ENCODE peak calls at places on chromosome 11, in four cellular contexts. G is lung, Q is dorsolateral prefrontal cortex, H is left ventricle myocardium inferior. E is an unnamed sample.

GRCh38 chr11:114219559-114220349 is 76.4 kb upstream of the NNMT start:
- DNase-seq in Q (no peak), H (no peak), G (peak; percentile 31), E (no peak)

GRCh38 chr11:74220376-74220775 is 49.3 kb downstream of the PPME1 start:
- DNase-seq in Q (no peak), H (no peak), G (no peak), E (no peak)

GRCh38 chr11:19352072-19352735 is 111.5 kb upstream of the E2F8 start:
- DNase-seq in H (no peak), Q (no peak), G (no peak), E (no peak)

GRCh38 chr11:73242291-73243092 is 24.4 kb downstream of the P2RY2 start:
- DNase-seq in G (peak; percentile 72), Q (peak; percentile 47), H (peak; percentile 74), E (peak; percentile 77)

GRCh38 chr11:106160494-106160893 is 83.0 kb downstream of the AASDHPPT start:
- DNase-seq in H (no peak), Q (no peak), G (no peak), E (no peak)

GRCh38 chr11:47961383-47961782 is 19.0 kb upstream of the PTPRJ start:
- DNase-seq in Q (no peak), H (no peak), G (no peak), E (peak; percentile 7)

GRCh38 chr11:12784445-12784844 is 110.2 kb downstream of the TEAD1 start:
- DNase-seq in Q (no peak), G (no peak), H (no peak), E (no peak)

GRCh38 chr11:67646535-67647336 is 3.8 kb downstream of the ACY3 start:
- DNase-seq in H (no peak), Q (no peak), G (no peak), E (no peak)

GRCh38 chr11:60118333-60118732 is 29.9 kb downstream of the MS4A2 start:
- DNase-seq in G (no peak), H (no peak), Q (no peak), E (no peak)
- TF ChIP-seq CTCF in G (no peak), H (no peak), Q (no peak), E (no peak)

GRCh38 chr11:64489831-64490441 is 101.1 kb upstream of the SLC22A12 start:
- DNase-seq in Q (peak; percentile 85), H (peak; percentile 25), G (peak; percentile 33), E (peak; percentile 64)

GRCh38 chr11:64490562-64491216 is 100.3 kb upstream of the SLC22A12 start:
- DNase-seq in H (no peak), Q (no peak), G (no peak), E (no peak)

GRCh38 chr11:64484308-64485061 is 106.5 kb upstream of the SLC22A12 start:
- DNase-seq in Q (no peak), G (no peak), H (no peak), E (no peak)

GRCh38 chr11:64482588-64482987 is 108.4 kb upstream of the SLC22A12 start:
- DNase-seq in Q (peak; percentile 12), H (no peak), G (no peak), E (no peak)

GRCh38 chr11:64485077-64485476 is 105.9 kb upstream of the SLC22A12 start:
- DNase-seq in G (no peak), H (no peak), Q (peak; percentile 65), E (no peak)
- TF ChIP-seq CTCF in G (no peak), H (no peak), Q (no peak), E (no peak)

GRCh38 chr11:64869571-64870175 is 8.7 kb downstream of the EHD1 start:
- DNase-seq in Q (no peak), H (no peak), G (no peak), E (no peak)
- TF ChIP-seq CTCF in Q (peak; percentile 34), H (peak; percentile 54), G (no peak), E (no peak)

DNA sequence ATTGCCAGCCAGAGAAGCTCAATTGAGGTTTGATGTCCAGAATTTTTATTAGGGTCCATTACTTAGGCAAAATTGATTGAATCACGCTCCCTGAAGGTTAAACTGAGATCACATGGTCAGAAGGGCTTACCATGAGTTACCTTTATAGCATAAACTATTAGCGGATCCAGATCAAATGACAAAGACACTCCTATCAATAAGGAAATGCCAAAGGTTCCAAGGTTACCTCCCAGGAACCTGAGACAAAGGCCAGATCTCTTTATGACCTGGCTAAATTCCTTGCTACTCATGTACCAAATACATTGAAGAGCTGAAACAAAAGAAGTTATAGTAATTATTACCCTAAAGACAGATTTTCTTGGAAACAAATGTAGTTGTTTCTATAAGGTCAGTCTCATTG is 27.8 kb upstream of the ANO5 start:
- DNase-seq in H (no peak), Q (no peak), G (no peak), E (no peak)
- TF ChIP-seq CTCF in H (no peak), Q (no peak), G (no peak), E (no peak)

DNA sequence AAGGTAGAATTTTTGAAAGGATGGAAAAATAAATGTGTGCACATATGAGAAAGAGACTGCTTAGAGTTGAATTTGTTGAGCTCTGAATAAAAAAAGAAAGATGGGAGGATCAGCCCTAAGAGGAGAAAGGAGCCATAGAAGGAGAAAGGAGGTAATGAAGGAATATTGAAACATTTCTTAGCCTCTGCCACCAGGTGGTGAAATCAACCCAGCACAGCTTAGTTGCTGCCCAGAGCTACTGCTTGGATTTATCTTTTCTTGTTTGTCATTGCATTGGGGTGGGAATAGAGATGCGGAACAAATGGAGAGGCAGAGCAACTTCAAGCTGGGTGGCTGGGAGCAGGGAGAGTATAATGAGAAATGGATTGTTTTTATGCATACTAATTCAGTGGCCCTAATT is 80.4 kb downstream of the SERGEF start:
- DNase-seq in G (no peak), H (no peak), Q (no peak), E (no peak)
- TF ChIP-seq CTCF in G (no peak), H (no peak), Q (no peak), E (no peak)